ENCODE peak calls at places on chromosomes 5 and 9, in five cellular contexts. C is neuronal stem cell, E is mesenchymal stem cell, P is IMR-90, T is H1. N is an unnamed sample.

GRCh38 chr9:92524881-92525280 is 10.9 kb downstream of the ECM2 start:
- DNase-seq in E (no peak), T (no peak), P (no peak), C (no peak), N (peak)

GRCh38 chr5:79173626-79174025 is 62.0 kb downstream of the BHMT start:
- DNase-seq in T (no peak), E (no peak), P (no peak), C (no peak), N (no peak)

GRCh38 chr9:13943176-13943575 is 370.8 kb downstream of the NFIB start:
- DNase-seq in C (no peak), T (no peak), E (no peak), P (no peak), N (no peak)

GRCh38 chr9:109579191-109579948 is 81.3 kb upstream of the PTPN3 start:
- DNase-seq in P (peak), C (no peak), T (no peak), E (peak), N (no peak)

GRCh38 chr5:111511174-111512025 is 935 bp downstream of the STARD4 start:
- DNase-seq in T (no peak), P (peak), E (peak), C (no peak), N (peak)

GRCh38 chr9:14585730-14586473 is 107.3 kb downstream of the ZDHHC21 start:
- DNase-seq in P (no peak), E (no peak), T (no peak), C (no peak), N (no peak)

GRCh38 chr9:3977388-3977787 is 322.5 kb downstream of the GLIS3 start:
- DNase-seq in T (no peak), E (no peak), P (no peak), C (no peak), N (no peak)

GRCh38 chr9:121350993-121351561 is 19.0 kb downstream of the STOM start:
- DNase-seq in C (no peak), T (no peak), P (peak), E (peak), N (no peak)

GRCh38 chr5:114448496-114448895 is 86.6 kb downstream of the KCNN2 start:
- DNase-seq in T (no peak), E (no peak), C (no peak), P (peak), N (peak)

GRCh38 chr5:65535529-65535987 is 27.4 kb downstream of the CENPK start:
- DNase-seq in P (peak), T (no peak), E (peak), C (no peak), N (no peak)

GRCh38 chr5:146940295-146940694 is 61.7 kb upstream of the PPP2R2B start:
- DNase-seq in E (no peak), P (no peak), T (no peak), C (no peak), N (no peak)

GRCh38 chr5:96093890-96094381 is 132.3 kb upstream of the ELL2 start:
- DNase-seq in T (no peak), C (no peak), P (no peak), E (no peak), N (no peak)

GRCh38 chr9:72427801-72428200 is 62.8 kb upstream of the ZFAND5 start:
- DNase-seq in P (no peak), E (no peak), C (no peak), T (no peak), N (no peak)

GRCh38 chr5:38462972-38463633 is 93.3 kb downstream of the LIFR start:
- DNase-seq in P (peak), E (peak), T (no peak), C (no peak), N (no peak)

GRCh38 chr5:177595991-177596774 is 3.7 kb upstream of the B4GALT7 start:
- DNase-seq in C (no peak), P (no peak), E (no peak), T (no peak), N (no peak)

DNA sequence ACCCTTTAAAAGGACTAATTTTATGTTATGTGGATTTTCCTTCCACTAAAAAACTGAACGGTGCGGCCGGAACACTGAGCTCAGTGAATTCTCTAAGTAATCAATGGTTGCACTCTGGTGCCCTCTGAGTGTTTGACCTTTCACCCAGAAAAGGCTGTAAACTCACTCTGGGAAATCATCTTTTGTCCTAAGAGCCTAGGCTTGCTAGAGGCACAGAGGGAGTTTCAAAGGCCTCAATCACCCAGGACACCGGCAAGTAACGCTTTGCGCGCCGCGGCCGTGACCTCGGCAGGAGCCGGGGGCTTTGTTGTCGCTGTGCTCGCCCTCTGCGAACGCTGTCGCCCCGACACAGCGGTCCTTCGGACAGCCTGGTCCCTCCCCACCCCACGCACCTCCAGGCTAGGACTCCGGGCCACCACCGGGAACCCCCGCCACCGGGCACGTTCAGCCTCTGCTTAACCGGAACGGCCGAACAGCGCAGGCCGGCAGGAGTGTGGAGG is 711 bp downstream of the ISCA1 start:
- DNase-seq in C (peak), P (no peak), T (no peak), E (no peak), N (no peak)
- H3K14ac ChIP-seq in C (peak), P (peak), T (no peak), E (peak), N (peak)

DNA sequence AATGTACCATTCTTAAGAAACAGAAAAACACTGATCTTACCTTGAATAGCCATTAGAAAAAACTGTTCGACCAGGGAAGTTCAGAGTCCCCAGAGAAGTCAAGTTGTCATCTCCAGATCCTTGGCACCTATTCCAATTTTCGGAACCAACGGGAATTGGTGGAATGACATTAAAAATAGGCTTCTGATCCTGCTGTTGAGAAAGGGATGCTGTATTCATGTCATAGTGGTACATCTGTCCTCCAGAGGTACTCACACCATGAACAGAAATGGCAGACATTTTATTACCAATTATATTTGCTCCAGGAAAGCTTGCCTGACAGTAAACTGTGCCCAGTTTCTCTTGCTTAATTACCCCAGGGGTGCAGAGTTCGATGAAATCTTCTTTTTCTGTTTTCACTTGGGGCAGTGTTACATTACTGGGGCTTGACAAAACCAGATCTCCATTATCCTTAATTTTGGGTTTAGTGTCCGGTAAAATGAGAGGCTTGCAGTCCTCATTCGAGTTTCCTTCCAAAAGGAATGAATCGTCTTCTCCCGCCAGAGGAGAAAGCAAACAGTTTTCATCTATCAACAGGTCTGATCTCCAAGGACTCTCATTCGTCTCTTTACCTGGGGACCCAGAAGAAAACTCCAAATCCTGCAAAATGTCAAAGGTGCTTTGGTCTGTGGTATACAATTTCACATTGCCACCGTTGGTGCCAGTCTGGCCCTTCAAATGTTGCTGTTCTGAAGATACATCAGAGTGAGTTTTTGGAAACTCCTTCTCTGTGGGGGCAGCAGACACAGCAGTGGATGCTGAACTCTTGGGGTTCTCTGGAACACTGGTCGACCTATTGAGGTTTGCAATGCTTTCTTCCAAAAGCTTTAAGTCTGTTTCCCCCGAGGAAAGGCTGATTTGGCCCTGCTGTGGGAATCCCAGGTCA is 3.6 kb downstream of the NR3C1 start:
- DNase-seq in E (no peak), T (no peak), P (no peak), C (no peak), N (no peak)
- H3K4me3 ChIP-seq in E (peak), T (no peak), P (peak), C (no peak), N (no peak)

GRCh38 chr9:35727676-35728040 is 4.3 kb downstream of the TLN1 start:
- DNase-seq in E (no peak), T (no peak), P (no peak), C (no peak), N (no peak)
- H4K8ac ChIP-seq in E (peak), T (peak), P (peak), C (no peak), N (peak)

GRCh38 chr5:72451771-72452505 is 55.3 kb downstream of the ZNF366 start:
- DNase-seq in T (no peak), E (peak), P (peak), C (no peak), N (peak)
- H3K14ac ChIP-seq in T (no peak), E (peak), P (peak), C (peak), N (peak)

GRCh38 chr5:19988447-19988846 is 447 bp upstream of the CDH18 start:
- DNase-seq in C (no peak), T (no peak), P (no peak), E (no peak), N (no peak)

GRCh38 chr5:19986036-19986619 is 1.9 kb downstream of the CDH18 start:
- DNase-seq in E (peak), P (no peak), T (no peak), C (no peak), N (no peak)

GRCh38 chr5:19987594-19988345 is at the start of gene CDH18:
- DNase-seq in E (peak), C (peak), T (peak), P (peak), N (peak)

DNA sequence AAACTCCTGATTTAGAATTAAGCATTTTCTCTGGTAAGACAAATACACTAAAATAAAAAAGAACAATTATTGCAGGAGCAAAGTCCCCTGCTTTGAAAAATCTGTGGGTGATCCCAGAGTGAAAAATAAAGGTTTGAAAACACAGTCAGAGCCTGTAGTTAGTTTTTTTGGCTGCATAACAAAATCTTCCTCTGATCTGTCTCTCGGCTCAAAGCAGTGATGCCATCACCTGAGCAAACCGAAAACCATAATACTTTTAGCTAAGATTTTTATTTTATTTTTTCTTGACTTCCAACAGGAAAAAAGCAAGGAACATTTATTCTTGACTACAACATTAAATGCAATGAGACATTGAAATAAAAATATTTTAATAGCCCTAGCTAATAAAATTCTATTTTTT is 1.2 kb downstream of the CDH18 start:
- DNase-seq in E (no peak), P (no peak), T (no peak), C (no peak), N (no peak)
- H3K4me3 ChIP-seq in E (no peak), P (no peak), T (no peak), C (no peak), N (no peak)

GRCh38 chr5:124748687-124749594 is 2.5 kb upstream of the ZNF608 start:
- DNase-seq in C (peak), P (peak), E (peak), T (no peak), N (peak)
- H4K8ac ChIP-seq in C (no peak), P (peak), E (no peak), T (peak), N (peak)

N was measured in trophoblast cell.